ENCODE peak calls at places on chromosomes 11 and 22, in eight cellular contexts. T is mucosa of descending colon, L is heart right ventricle, C is heart left ventricle, P is HFFc6, Q is cardiac muscle cell, X is AG10803, E is BJ. B is an unnamed sample.

GRCh38 chr11:94768602-94769511 is 701 bp downstream of the AMOTL1 start:
- DNase-seq in X (no peak), T (peak; percentile 40), P (no peak), C (peak; percentile 49), L (peak; percentile 65), E (no peak), Q (peak; percentile 51), B (no peak)

GRCh38 chr22:19863571-19863970 is 8.9 kb upstream of the GNB1L start:
- DNase-seq in L (no peak), P (no peak), T (no peak), Q (no peak), C (no peak), E (no peak), X (no peak), B (no peak)

GRCh38 chr11:47225552-47226137 is 10.9 kb downstream of the DDB2 start:
- DNase-seq in X (no peak), E (no peak), Q (no peak), P (no peak), T (no peak), C (no peak), L (no peak), B (no peak)

GRCh38 chr11:110141812-110142211 is 48.6 kb downstream of the ZC3H12C start:
- DNase-seq in E (no peak), X (no peak), L (no peak), P (no peak), Q (no peak), T (no peak), C (no peak), B (no peak)

GRCh38 chr11:79864882-79865281 is 424.1 kb upstream of the TENM4 start:
- DNase-seq in T (peak; percentile 72), C (no peak), P (no peak), L (no peak), E (no peak), X (no peak), Q (no peak), B (no peak)

GRCh38 chr22:19723990-19724827 is 870 bp downstream of the GP1BB start:
- DNase-seq in Q (peak; percentile 81), C (no peak), E (no peak), X (no peak), T (no peak), P (no peak), L (peak; percentile 52), B (no peak)

GRCh38 chr11:118705111-118705741 is 25.8 kb upstream of the TREH start:
- DNase-seq in X (no peak), L (no peak), C (no peak), E (no peak), P (no peak), T (peak; percentile 41), Q (no peak), B (no peak)

GRCh38 chr22:28947125-28947524 is 63.8 kb downstream of the ZNRF3 start:
- DNase-seq in P (no peak), X (no peak), Q (no peak), T (no peak), E (no peak), C (no peak), L (no peak), B (no peak)

GRCh38 chr11:95078526-95078925 is 11.1 kb upstream of the ENDOD1 start:
- DNase-seq in T (no peak), P (no peak), E (no peak), L (no peak), X (no peak), Q (no peak), C (no peak), B (no peak)

GRCh38 chr22:41683052-41683451 is 5.6 kb downstream of the SNU13 start:
- DNase-seq in P (no peak), Q (no peak), T (no peak), L (no peak), E (no peak), C (no peak), X (no peak), B (no peak)

GRCh38 chr22:31173386-31174145 is 13.6 kb downstream of the RNF185 start:
- DNase-seq in E (peak; percentile 79), Q (no peak), P (peak; percentile 90), T (no peak), X (peak; percentile 86), L (no peak), C (no peak), B (no peak)

GRCh38 chr11:10302744-10303557 is 1.9 kb upstream of the ADM start:
- DNase-seq in L (peak; percentile 87), E (no peak), T (peak; percentile 96), X (peak; percentile 86), Q (peak; percentile 64), C (peak; percentile 88), P (peak; percentile 58), B (no peak)

GRCh38 chr11:66071326-66071870 is 1.3 kb downstream of the PACS1 start:
- DNase-seq in L (no peak), C (no peak), P (no peak), X (no peak), T (no peak), E (no peak), Q (no peak), B (no peak)

GRCh38 chr11:87290304-87290922 is 252.7 kb downstream of the TMEM135 start:
- DNase-seq in E (no peak), T (no peak), L (no peak), P (peak; percentile 58), X (peak; percentile 64), C (no peak), Q (peak; percentile 75), B (no peak)

GRCh38 chr11:110490886-110491285 is 61.1 kb downstream of the FDX1 start:
- DNase-seq in L (no peak), T (no peak), X (peak; percentile 67), C (no peak), E (peak; percentile 35), Q (no peak), P (peak; percentile 38), B (no peak)

GRCh38 chr11:48006301-48006992 is 26.1 kb downstream of the PTPRJ start:
- DNase-seq in T (no peak), L (no peak), Q (no peak), E (no peak), X (peak; percentile 58), C (no peak), P (peak; percentile 64), B (no peak)

GRCh38 chr11:72307439-72307838 is 63.5 kb upstream of the PHOX2A start:
- DNase-seq in C (no peak), L (no peak), X (no peak), E (no peak), T (no peak), P (no peak), Q (no peak), B (no peak)

GRCh38 chr11:60868682-60869450 is 1.5 kb downstream of the ZP1 start:
- DNase-seq in T (no peak), C (no peak), Q (no peak), X (no peak), P (no peak), L (no peak), E (no peak), B (no peak)

GRCh38 chr11:8794677-8795103 is 112.1 kb downstream of the RPL27A start:
- DNase-seq in E (no peak), L (no peak), P (no peak), T (peak; percentile 75), C (no peak), X (no peak), Q (peak; percentile 44), B (no peak)

GRCh38 chr11:125192194-125192593 is 27.6 kb downstream of the PKNOX2 start:
- DNase-seq in L (no peak), C (no peak), P (no peak), T (no peak), Q (peak; percentile 72), X (no peak), E (no peak), B (no peak)

DNA sequence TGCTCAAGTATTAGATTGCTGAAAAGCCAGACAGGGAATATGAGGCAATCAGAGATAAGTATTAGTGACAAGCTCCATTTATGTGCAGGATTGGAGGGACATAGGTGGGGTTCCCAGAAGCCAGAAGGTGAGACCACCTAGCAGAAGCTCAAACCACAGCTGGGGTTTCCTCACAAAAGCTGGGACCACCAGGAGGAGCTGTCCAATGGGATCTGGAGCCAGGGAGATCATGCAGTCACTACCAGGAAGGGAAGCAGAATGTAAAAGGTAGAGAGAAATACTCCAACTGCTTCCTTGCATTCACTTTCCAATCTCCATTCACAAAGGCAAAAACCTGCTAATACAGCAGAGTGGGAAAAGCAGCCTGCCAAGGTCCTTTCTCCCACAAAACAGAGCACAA is 5.2 kb upstream of the FSHB start:
- DNase-seq in L (no peak), P (no peak), Q (no peak), C (no peak), X (no peak), T (no peak), E (no peak), B (no peak)
- TF ChIP-seq CTCF in L (no peak), P (no peak), Q (no peak), C (no peak), X (no peak), T (no peak), E (no peak), B (no peak)

GRCh38 chr11:506950-507726 is at the start of gene RNH1:
- DNase-seq in E (peak; percentile 67), T (peak; percentile 100), L (peak; percentile 100), X (peak; percentile 95), Q (peak; percentile 98), C (peak; percentile 99), P (peak; percentile 93), B (peak; percentile 94)
- TF ChIP-seq CTCF in E (no peak), T (no peak), L (no peak), X (no peak), Q (no peak), C (no peak), P (no peak), B (no peak)

GRCh38 chr22:35326854-35327562 is 27.3 kb downstream of the TOM1 start:
- DNase-seq in P (no peak), C (no peak), E (no peak), X (no peak), L (no peak), T (no peak), Q (no peak), B (no peak)

GRCh38 chr22:35328472-35328885 is 28.8 kb downstream of the TOM1 start:
- DNase-seq in T (no peak), Q (no peak), X (no peak), E (no peak), P (no peak), L (no peak), C (no peak), B (no peak)

GRCh38 chr22:35330258-35330861 is 30.7 kb downstream of the TOM1 start:
- DNase-seq in E (no peak), L (peak; percentile 85), T (peak; percentile 72), X (peak; percentile 84), Q (no peak), C (peak; percentile 94), P (peak; percentile 28), B (no peak)

GRCh38 chr22:35327690-35328471 is 28.2 kb downstream of the TOM1 start:
- DNase-seq in L (no peak), C (no peak), P (no peak), T (no peak), Q (no peak), E (no peak), X (no peak), B (no peak)

GRCh38 chr22:35329114-35329847 is 29.6 kb downstream of the TOM1 start:
- DNase-seq in P (no peak), X (no peak), Q (no peak), T (no peak), L (no peak), E (no peak), C (no peak), B (no peak)
- TF ChIP-seq CTCF in P (peak; percentile 53), X (no peak), Q (no peak), T (no peak), L (no peak), E (no peak), C (no peak), B (no peak)

GRCh38 chr11:91433284-91434010 is 791.2 kb upstream of the FAT3 start:
- DNase-seq in C (no peak), E (no peak), P (no peak), L (no peak), Q (no peak), X (no peak), T (no peak), B (no peak)

GRCh38 chr11:91435694-91436375 is 788.8 kb upstream of the FAT3 start:
- DNase-seq in E (no peak), Q (no peak), C (no peak), X (no peak), P (no peak), L (no peak), T (no peak), B (no peak)
- TF ChIP-seq CTCF in E (no peak), Q (no peak), C (no peak), X (no peak), P (no peak), L (no peak), T (no peak), B (no peak)

B was measured in AG09319.